ENCODE peak calls at places on chromosome X, in ten cellular contexts. I is lung, S is epithelial cell of esophagus, A is fibroblast of the aortic adventitia, K is GM23338, V is mucosa of descending colon, N is ascending aorta, U is pancreas, Z is lower lobe of right lung, P is HCT116. W is an unnamed sample.

GRCh38 chrX:41933546-41933945 is 10.2 kb upstream of the CASK start:
- DNase-seq in K (no peak), P (no peak), U (no peak), V (no peak), N (no peak), Z (no peak), A (no peak), I (no peak), S (no peak), W (no peak)

GRCh38 chrX:120450163-120450562 is 18.9 kb downstream of the LAMP2 start:
- DNase-seq in Z (no peak), K (peak; percentile 15), S (no peak), N (no peak), P (no peak), I (no peak), U (no peak), A (peak; percentile 10), V (no peak), W (no peak)

GRCh38 chrX:55135171-55135570 is 46.4 kb downstream of the PAGE2 start:
- DNase-seq in S (peak; percentile 49), N (no peak), P (peak; percentile 2), U (no peak), Z (no peak), V (peak; percentile 55), K (peak; percentile 20), A (peak; percentile 58), I (no peak), W (no peak)

GRCh38 chrX:120380699-120381098 is 18.8 kb downstream of the ATP1B4 start:
- DNase-seq in I (no peak), A (no peak), U (no peak), N (no peak), Z (no peak), P (peak; percentile 29), K (peak; percentile 67), S (peak; percentile 46), V (no peak), W (no peak)

GRCh38 chrX:115898382-115899001 is 272.1 kb upstream of the AGTR2 start:
- DNase-seq in S (no peak), I (peak; percentile 86), Z (no peak), V (peak; percentile 33), N (peak; percentile 84), P (peak; percentile 6), A (peak; percentile 72), U (peak; percentile 75), K (peak; percentile 43), W (no peak)

GRCh38 chrX:154530286-154530685 is 14.3 kb upstream of the FAM3A start:
- DNase-seq in K (peak; percentile 11), S (no peak), I (no peak), A (no peak), P (no peak), Z (no peak), N (no peak), U (no peak), V (no peak), W (no peak)

GRCh38 chrX:125203737-125204578 is 115.7 kb upstream of the TEX13C start:
- DNase-seq in Z (peak; percentile 41), A (no peak), P (no peak), N (peak; percentile 66), U (peak; percentile 65), I (no peak), V (no peak), S (peak; percentile 25), K (peak; percentile 59), W (no peak)

GRCh38 chrX:106774981-106775380 is 27.5 kb upstream of the TBC1D8B start:
- DNase-seq in K (no peak), A (no peak), I (no peak), Z (no peak), V (no peak), S (no peak), N (no peak), U (no peak), P (no peak), W (no peak)

GRCh38 chrX:153433781-153434285 is 12.0 kb downstream of the TREX2 start:
- DNase-seq in N (no peak), Z (no peak), U (no peak), K (no peak), I (no peak), P (no peak), A (no peak), V (no peak), S (no peak), W (no peak)

GRCh38 chrX:81195712-81196111 is 6.0 kb downstream of the HMGN5 start:
- DNase-seq in N (peak; percentile 65), Z (no peak), A (peak; percentile 66), K (peak; percentile 75), U (no peak), P (peak; percentile 33), V (no peak), S (peak; percentile 66), I (peak; percentile 68), W (no peak)

GRCh38 chrX:148412006-148412405 is 88.4 kb upstream of the AFF2 start:
- DNase-seq in N (no peak), K (no peak), V (no peak), A (peak; percentile 35), Z (no peak), U (no peak), S (peak; percentile 48), P (no peak), I (no peak), W (no peak)

GRCh38 chrX:10106801-10107200 is 50.0 kb upstream of the CLCN4 start:
- DNase-seq in I (no peak), P (no peak), A (no peak), K (no peak), U (no peak), Z (no peak), S (no peak), V (no peak), N (no peak), W (no peak)

GRCh38 chrX:132041016-132041415 is 17.9 kb downstream of the STK26 start:
- DNase-seq in V (no peak), S (peak; percentile 65), N (no peak), I (no peak), K (peak; percentile 8), P (no peak), Z (no peak), U (no peak), A (no peak), W (peak; percentile 5)

GRCh38 chrX:13364230-13364629 is 44.4 kb upstream of the ATXN3L start:
- DNase-seq in V (no peak), S (no peak), I (no peak), A (no peak), U (no peak), K (no peak), P (no peak), Z (no peak), N (no peak), W (no peak)

DNA sequence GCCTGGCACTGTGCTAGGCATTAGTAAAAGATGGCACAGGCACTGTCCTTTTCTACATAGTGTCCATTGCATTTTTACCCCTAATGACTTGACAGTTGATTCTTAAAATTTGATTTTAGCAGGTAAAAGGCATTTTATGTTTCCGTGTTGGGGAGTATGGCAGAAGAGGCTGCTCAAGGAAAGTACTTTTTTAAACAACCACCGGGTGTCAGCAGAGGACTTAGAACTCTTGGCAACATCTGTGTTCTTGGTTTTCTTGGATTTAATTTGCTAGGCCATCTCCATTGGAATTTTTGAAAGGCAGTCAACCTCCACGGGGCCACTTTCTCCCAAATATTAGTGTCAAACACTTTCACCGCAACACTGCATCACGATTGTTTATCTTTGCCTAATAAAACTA is 102.9 kb downstream of the TSPAN7 start:
- DNase-seq in A (peak; percentile 61), P (peak; percentile 26), Z (no peak), S (peak; percentile 49), V (no peak), N (no peak), I (no peak), U (no peak), K (peak; percentile 49), W (peak; percentile 0)
- TF ChIP-seq CTCF in A (peak; percentile 51), P (peak; percentile 40), Z (peak; percentile 34), S (peak; percentile 57), V (no peak), N (peak; percentile 17), I (no peak), U (peak; percentile 24), K (peak; percentile 47), W (peak; percentile 7)

DNA sequence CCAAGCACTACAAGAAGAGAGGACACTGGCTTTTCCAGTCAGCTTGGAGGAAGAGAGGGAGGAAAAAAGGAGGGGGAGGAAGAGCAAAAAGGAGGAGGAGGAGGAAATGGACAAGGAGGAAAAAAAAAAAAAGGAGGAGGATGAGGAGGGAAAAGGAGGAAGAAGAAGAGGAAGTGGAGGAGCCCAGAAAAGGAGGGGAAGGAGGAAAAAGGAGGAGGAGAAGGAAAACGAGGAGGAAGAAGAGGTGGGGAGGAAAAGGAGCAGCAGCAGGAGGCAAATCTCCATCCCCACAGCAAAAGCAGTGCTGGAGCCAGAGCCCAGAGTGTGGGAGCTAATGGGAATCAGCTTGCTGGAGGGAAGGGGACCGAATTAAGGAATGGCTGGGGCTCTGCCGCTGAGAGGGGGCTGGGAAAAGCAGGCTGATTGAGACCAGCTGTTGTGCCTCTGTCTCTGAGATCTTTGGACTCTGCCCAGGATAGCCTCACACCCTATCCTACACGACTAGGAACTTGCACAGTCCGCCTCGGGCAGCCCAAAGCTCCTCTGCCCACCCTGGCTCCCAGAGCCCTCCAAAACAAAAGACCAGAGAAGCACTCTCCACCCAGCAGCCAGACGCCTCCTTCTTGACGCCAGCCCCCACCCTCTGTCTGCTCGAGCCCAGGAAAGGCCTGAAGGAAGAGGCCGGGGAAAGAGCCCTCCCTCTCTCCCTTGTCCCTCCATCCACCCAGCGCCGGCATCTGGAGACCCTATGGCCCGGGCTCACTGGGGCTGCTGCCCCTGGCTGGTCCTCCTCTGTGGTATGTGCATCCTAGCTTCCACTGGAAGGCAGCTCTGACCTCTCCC is at the start of gene XPNPEP2:
- DNase-seq in K (peak; percentile 22), Z (no peak), S (no peak), I (no peak), A (peak; percentile 87), V (peak; percentile 40), N (no peak), U (no peak), P (no peak), W (no peak)
- H3K4me3 ChIP-seq in K (no peak within 1 kb of the TSS), Z (no peak within 1 kb of the TSS), S (no peak within 1 kb of the TSS), I (no peak within 1 kb of the TSS), A (peak within 1 kb of the TSS; percentile 31), V (no peak within 1 kb of the TSS), N (no peak within 1 kb of the TSS), U (no peak within 1 kb of the TSS), P (no peak within 1 kb of the TSS), W (no peak within 1 kb of the TSS)

GRCh38 chrX:113510586-113510985 is 670.0 kb upstream of the AMOT start:
- DNase-seq in A (peak; percentile 14), P (no peak), I (no peak), U (no peak), N (no peak), V (no peak), Z (no peak), S (no peak), K (peak; percentile 2), W (no peak)

GRCh38 chrX:113512700-113513395 is 672.2 kb upstream of the AMOT start:
- DNase-seq in V (no peak), P (peak; percentile 34), U (no peak), S (peak; percentile 51), Z (no peak), K (no peak), I (no peak), A (peak; percentile 80), N (no peak), W (peak; percentile 23)

GRCh38 chrX:113514906-113515305 is 674.3 kb upstream of the AMOT start:
- DNase-seq in U (no peak), N (no peak), K (peak; percentile 3), S (no peak), A (no peak), P (no peak), V (no peak), I (no peak), Z (no peak), W (no peak)
- TF ChIP-seq CTCF in U (no peak), N (no peak), K (no peak), S (no peak), A (no peak), P (no peak), V (no peak), I (no peak), Z (no peak), W (no peak)

GRCh38 chrX:134544614-134545255 is 84.8 kb downstream of the HPRT1 start:
- DNase-seq in Z (no peak), U (peak; percentile 70), V (peak; percentile 45), N (no peak), I (no peak), K (peak; percentile 57), S (no peak), P (no peak), A (no peak), W (no peak)
- H3K4me3 ChIP-seq in Z (peak overlapping the region; percentile 25), U (no peak overlapping the region), V (no peak overlapping the region), N (peak overlapping the region; percentile 41), I (no peak overlapping the region), K (peak overlapping the region; percentile 59), S (peak overlapping the region; percentile 13), P (no peak overlapping the region), A (no peak overlapping the region), W (peak overlapping the region; percentile 6)

W was measured in AG04449.